ENCODE peak calls at places on chromosomes 13 and 19, in seven cellular contexts. Q is NCI-H1092 treated with DMSO at 0.1 percent for 48 hours; Z is NCI-H774; M is DMS153; L is stimulated activated CD4-positive, alpha-beta T cell treated with anti-CD3 and anti-CD28 coated beads, Interleukin-12 subunit alpha, Interleukin-12 subunit beta, amount 100 ng/mL, for 24 hours; V is dorsolateral prefrontal cortex; O is spleen. T is an unnamed sample.

GRCh38 chr13:114035583-114036501 is 62.0 kb upstream of the C13orf46 start:
- DNase-seq in Q (peak; percentile 58), Z (no peak), M (no peak), L (no peak), V (peak; percentile 87), O (no peak), T (no peak)

GRCh38 chr19:9044449-9044848 is 34.2 kb upstream of the MUC16 start:
- DNase-seq in Q (no peak), Z (no peak), M (no peak), L (no peak), V (no peak), O (no peak), T (no peak)

GRCh38 chr13:38735655-38736440 is 49.0 kb downstream of the FREM2 start:
- DNase-seq in Q (no peak), Z (no peak), M (no peak), L (no peak), V (no peak), O (no peak), T (no peak)

GRCh38 chr19:29779921-29780320 is 31.9 kb upstream of the CCNE1 start:
- DNase-seq in Q (no peak), Z (no peak), M (no peak), L (no peak), V (no peak), O (no peak), T (no peak)

GRCh38 chr19:49340069-49340864 is 5.1 kb downstream of the CD37 start:
- DNase-seq in Q (peak; percentile 53), Z (no peak), M (peak; percentile 87), L (no peak), V (no peak), O (peak; percentile 95), T (peak; percentile 22)

GRCh38 chr13:49608932-49609331 is 19.4 kb upstream of the ARL11 start:
- DNase-seq in Q (no peak), Z (no peak), M (no peak), L (no peak), V (no peak), O (no peak), T (no peak)

GRCh38 chr13:94154362-94154761 is 325.1 kb downstream of the DCT start:
- DNase-seq in Q (no peak), Z (no peak), M (no peak), L (no peak), V (no peak), O (no peak), T (no peak)

GRCh38 chr13:51270606-51271005 is 48.4 kb downstream of the FAM124A start:
- DNase-seq in Q (no peak), Z (no peak), M (no peak), L (no peak), V (no peak), O (no peak), T (no peak)

GRCh38 chr19:4504297-4504701 is 14.0 kb downstream of the PLIN4 start:
- DNase-seq in Q (no peak), Z (no peak), M (no peak), L (no peak), V (peak; percentile 47), O (no peak), T (no peak)

GRCh38 chr19:1249298-1249989 is 1.1 kb downstream of the MIDN start:
- DNase-seq in Q (peak; percentile 93), Z (peak; percentile 91), M (peak; percentile 64), L (peak; percentile 87), V (peak; percentile 92), O (peak; percentile 97), T (peak; percentile 59)

GRCh38 chr13:53782400-53783030 is 753.9 kb downstream of the OLFM4 start:
- DNase-seq in Q (peak; percentile 90), Z (peak; percentile 62), M (peak; percentile 73), L (no peak), V (peak; percentile 38), O (no peak), T (peak; percentile 58)

GRCh38 chr13:41837668-41838067 is 123.2 kb downstream of the VWA8 start:
- DNase-seq in Q (no peak), Z (no peak), M (no peak), L (no peak), V (no peak), O (no peak), T (no peak)

GRCh38 chr19:39738809-39739208 is 980 bp upstream of the CLC start:
- DNase-seq in Q (no peak), Z (no peak), M (no peak), L (no peak), V (no peak), O (no peak), T (no peak)

GRCh38 chr19:7751157-7751783 is 3.9 kb upstream of the CD209 start:
- DNase-seq in Q (no peak), Z (no peak), M (no peak), L (no peak), V (no peak), O (no peak), T (no peak)

GRCh38 chr13:92938481-92939020 is 288.1 kb upstream of the GPC6 start:
- DNase-seq in Q (no peak), Z (no peak), M (no peak), L (no peak), V (no peak), O (no peak), T (no peak)

GRCh38 chr19:48121909-48122371 is 11.3 kb upstream of the PLA2G4C start:
- DNase-seq in Q (no peak), Z (no peak), M (no peak), L (no peak), V (no peak), O (peak; percentile 78), T (no peak)

GRCh38 chr13:42497798-42498197 is 76.2 kb upstream of the TNFSF11 start:
- DNase-seq in Q (no peak), Z (no peak), M (no peak), L (no peak), V (no peak), O (no peak), T (no peak)

GRCh38 chr13:88925954-88926353 is 1254.8 kb downstream of the SLITRK5 start:
- DNase-seq in Q (no peak), Z (no peak), M (no peak), L (no peak), V (no peak), O (no peak), T (no peak)